ENCODE peak calls at places on chromosomes 11 and 22, in six cellular contexts. One of them, this sample, is unnamed.

GRCh38 chr11:46367244-46367915 is 14.1 kb upstream of the MDK start:
- DNase-seq in EH: peak
- DNase-seq in mucosa of descending colon: peak
- DNase-seq in tibial nerve: peak
- DNase-seq in GF-D8: no peak
- DNase-seq in HS-27A: no peak
- DNase-seq in this sample: peak

GRCh38 chr11:67551127-67551526 is 27.9 kb upstream of the CABP2 start:
- DNase-seq in mucosa of descending colon: no peak
- DNase-seq in tibial nerve: no peak
- DNase-seq in HS-27A: no peak
- DNase-seq in GF-D8: no peak
- DNase-seq in EH: no peak
- DNase-seq in this sample: no peak

GRCh38 chr11:76701701-76702100 is 31.2 kb upstream of the LRRC32 start:
- DNase-seq in HS-27A: no peak
- DNase-seq in GF-D8: no peak
- DNase-seq in tibial nerve: no peak
- DNase-seq in mucosa of descending colon: no peak
- DNase-seq in EH: peak
- DNase-seq in this sample: no peak

GRCh38 chr11:12469451-12469850 is 92.1 kb downstream of the PARVA start:
- DNase-seq in GF-D8: no peak
- DNase-seq in tibial nerve: no peak
- DNase-seq in mucosa of descending colon: no peak
- DNase-seq in HS-27A: no peak
- DNase-seq in EH: peak
- DNase-seq in this sample: no peak

GRCh38 chr11:58525037-58525614 is 17.2 kb upstream of the OR5B21 start:
- DNase-seq in EH: peak
- DNase-seq in mucosa of descending colon: peak
- DNase-seq in tibial nerve: no peak
- DNase-seq in GF-D8: peak
- DNase-seq in HS-27A: no peak
- DNase-seq in this sample: no peak

GRCh38 chr11:78749243-78749730 is 174.6 kb upstream of the NARS2 start:
- DNase-seq in mucosa of descending colon: no peak
- DNase-seq in tibial nerve: no peak
- DNase-seq in HS-27A: no peak
- DNase-seq in EH: no peak
- DNase-seq in GF-D8: no peak
- DNase-seq in this sample: no peak

GRCh38 chr11:125621995-125622394 is 3.0 kb upstream of the CHEK1 start:
- DNase-seq in mucosa of descending colon: no peak
- DNase-seq in tibial nerve: no peak
- DNase-seq in GF-D8: peak
- DNase-seq in EH: peak
- DNase-seq in HS-27A: no peak
- DNase-seq in this sample: no peak

GRCh38 chr11:2518112-2518982 is 73.5 kb downstream of the KCNQ1 start:
- DNase-seq in GF-D8: no peak
- DNase-seq in tibial nerve: peak
- DNase-seq in EH: no peak
- DNase-seq in mucosa of descending colon: no peak
- DNase-seq in HS-27A: no peak
- DNase-seq in this sample: no peak

GRCh38 chr11:69049490-69049867 is 747 bp downstream of the TPCN2 start:
- DNase-seq in GF-D8: peak
- DNase-seq in mucosa of descending colon: peak
- DNase-seq in HS-27A: no peak
- DNase-seq in EH: no peak
- DNase-seq in tibial nerve: no peak
- DNase-seq in this sample: no peak

GRCh38 chr11:38300570-38300969 is 1702.5 kb upstream of the RAG2 start:
- DNase-seq in GF-D8: no peak
- DNase-seq in HS-27A: no peak
- DNase-seq in tibial nerve: no peak
- DNase-seq in EH: no peak
- DNase-seq in mucosa of descending colon: no peak
- DNase-seq in this sample: no peak

GRCh38 chr11:11618973-11619435 is 2.8 kb downstream of the GALNT18 start:
- DNase-seq in mucosa of descending colon: no peak
- DNase-seq in GF-D8: no peak
- DNase-seq in tibial nerve: no peak
- DNase-seq in EH: no peak
- DNase-seq in HS-27A: no peak
- DNase-seq in this sample: no peak

GRCh38 chr11:132911186-132911585 is 621.1 kb downstream of the OPCML start:
- DNase-seq in EH: peak
- DNase-seq in mucosa of descending colon: no peak
- DNase-seq in tibial nerve: no peak
- DNase-seq in GF-D8: no peak
- DNase-seq in HS-27A: peak
- DNase-seq in this sample: no peak

GRCh38 chr11:109422755-109423113 is 744 bp downstream of the C11orf87 start:
- DNase-seq in mucosa of descending colon: no peak
- DNase-seq in HS-27A: no peak
- DNase-seq in EH: peak
- DNase-seq in GF-D8: no peak
- DNase-seq in tibial nerve: no peak
- DNase-seq in this sample: peak

GRCh38 chr22:28761449-28761755 is 11.1 kb upstream of the CCDC117 start:
- DNase-seq in mucosa of descending colon: no peak
- DNase-seq in GF-D8: no peak
- DNase-seq in HS-27A: no peak
- DNase-seq in EH: no peak
- DNase-seq in tibial nerve: no peak
- DNase-seq in this sample: no peak

GRCh38 chr11:96337541-96338530 is 5.2 kb downstream of the MAML2 start:
- DNase-seq in tibial nerve: no peak
- DNase-seq in GF-D8: no peak
- DNase-seq in HS-27A: no peak
- DNase-seq in mucosa of descending colon: peak
- DNase-seq in EH: peak
- DNase-seq in this sample: no peak

GRCh38 chr11:128841461-128842072 is 25.5 kb downstream of the KCNJ1 start:
- DNase-seq in mucosa of descending colon: no peak
- DNase-seq in GF-D8: no peak
- DNase-seq in EH: no peak
- DNase-seq in HS-27A: no peak
- DNase-seq in tibial nerve: no peak
- DNase-seq in this sample: no peak

GRCh38 chr11:116108161-116108560 is 603.9 kb upstream of the CADM1 start:
- DNase-seq in GF-D8: no peak
- DNase-seq in EH: no peak
- DNase-seq in tibial nerve: no peak
- DNase-seq in mucosa of descending colon: no peak
- DNase-seq in HS-27A: no peak
- DNase-seq in this sample: no peak

GRCh38 chr11:58618215-58618614 is 4.2 kb upstream of the CNTF start:
- DNase-seq in HS-27A: no peak
- DNase-seq in GF-D8: no peak
- DNase-seq in tibial nerve: no peak
- DNase-seq in EH: no peak
- DNase-seq in mucosa of descending colon: peak
- DNase-seq in this sample: no peak

GRCh38 chr22:44782286-44782830 is 30.0 kb downstream of the ARHGAP8 start:
- DNase-seq in HS-27A: no peak
- DNase-seq in GF-D8: no peak
- DNase-seq in EH: peak
- DNase-seq in mucosa of descending colon: peak
- DNase-seq in tibial nerve: no peak
- DNase-seq in this sample: no peak

GRCh38 chr11:102410382-102410784 is 42.2 kb downstream of the TMEM123 start:
- DNase-seq in GF-D8: no peak
- DNase-seq in tibial nerve: no peak
- DNase-seq in HS-27A: no peak
- DNase-seq in EH: peak
- DNase-seq in mucosa of descending colon: no peak
- DNase-seq in this sample: no peak

GRCh38 chr11:35590412-35590811 is 27.8 kb upstream of the FJX1 start:
- DNase-seq in GF-D8: no peak
- DNase-seq in EH: peak
- DNase-seq in tibial nerve: no peak
- DNase-seq in mucosa of descending colon: no peak
- DNase-seq in HS-27A: no peak
- DNase-seq in this sample: no peak

GRCh38 chr11:36510567-36511020 is 522 bp upstream of the TRAF6 start:
- DNase-seq in mucosa of descending colon: peak
- DNase-seq in HS-27A: no peak
- DNase-seq in tibial nerve: no peak
- DNase-seq in GF-D8: no peak
- DNase-seq in EH: peak
- DNase-seq in this sample: no peak